ENCODE peak calls at places on chromosomes 5 and 9, in seven cellular contexts. Y is stimulated activated CD4-positive, alpha-beta T cell treated with anti-CD3 and anti-CD28 coated beads, Interleukin-4, amount 100 ng/mL, for 4 hours; Z is AG08395; K is epithelial cell of esophagus; G is WTC11; C is activated CD4-positive, alpha-beta memory T cell treated with anti-CD3 and anti-CD28 coated beads for 36 hours; L is activated CD8-positive, alpha-beta memory T cell treated with anti-CD3 and anti-CD28 coated beads for 4 hours. Q is an unnamed sample.

GRCh38 chr5:56190500-56190899 is 42.6 kb downstream of the ANKRD55 start:
- DNase-seq in Y (peak), Z (peak), K (peak), G (no peak), C (peak), L (no peak), Q (no peak)

GRCh38 chr5:84729326-84729725 is 344.6 kb upstream of the EDIL3 start:
- DNase-seq in Y (no peak), Z (no peak), K (peak), G (no peak), C (no peak), L (no peak), Q (no peak)

GRCh38 chr5:139204196-139204595 is 6.0 kb upstream of the SIL1 start:
- DNase-seq in Y (no peak), Z (no peak), K (no peak), G (no peak), C (no peak), L (no peak), Q (no peak)

GRCh38 chr9:68690088-68690487 is 15.0 kb upstream of the PIP5K1B start:
- DNase-seq in Y (no peak), Z (no peak), K (no peak), G (peak), C (no peak), L (no peak), Q (no peak)

GRCh38 chr9:134226221-134226930 is 62.0 kb upstream of the RNU6ATAC start:
- DNase-seq in Y (no peak), Z (peak), K (no peak), G (no peak), C (no peak), L (no peak), Q (no peak)

GRCh38 chr9:131422241-131422792 is 28.4 kb downstream of the PRRC2B start:
- DNase-seq in Y (no peak), Z (no peak), K (peak), G (no peak), C (no peak), L (no peak), Q (no peak)

GRCh38 chr5:158234323-158235158 is 375.6 kb upstream of the CLINT1 start:
- DNase-seq in Y (no peak), Z (peak), K (no peak), G (no peak), C (no peak), L (no peak), Q (no peak)

GRCh38 chr9:95462419-95463121 is 54.2 kb downstream of the PTCH1 start:
- DNase-seq in Y (peak), Z (peak), K (peak), G (peak), C (peak), L (peak), Q (no peak)

GRCh38 chr9:7510209-7510608 is 289.4 kb downstream of the DMAC1 start:
- DNase-seq in Y (no peak), Z (no peak), K (no peak), G (no peak), C (no peak), L (no peak), Q (no peak)

GRCh38 chr9:33858346-33858869 is 41.4 kb downstream of the UBE2R2 start:
- DNase-seq in Y (no peak), Z (no peak), K (no peak), G (no peak), C (no peak), L (no peak), Q (no peak)

GRCh38 chr9:130171226-130172148 is 717 bp upstream of the NCS1 start:
- DNase-seq in Y (peak), Z (no peak), K (no peak), G (peak), C (no peak), L (no peak), Q (no peak)

GRCh38 chr5:89241186-89241585 is 358.2 kb upstream of the MEF2C start:
- DNase-seq in Y (no peak), Z (peak), K (no peak), G (no peak), C (no peak), L (no peak), Q (no peak)

GRCh38 chr5:138033275-138033808 is 463 bp upstream of the FAM13B start:
- DNase-seq in Y (no peak), Z (no peak), K (no peak), G (no peak), C (no peak), L (no peak), Q (no peak)

GRCh38 chr9:80061940-80062339 is 490.2 kb downstream of the TLE4 start:
- DNase-seq in Y (no peak), Z (peak), K (peak), G (no peak), C (no peak), L (no peak), Q (no peak)

GRCh38 chr5:56815657-56816545 is 552 bp downstream of the MAP3K1 start:
- DNase-seq in Y (peak), Z (peak), K (peak), G (peak), C (peak), L (no peak), Q (no peak)

GRCh38 chr5:317086-317811 is 4.3 kb upstream of the AHRR start:
- DNase-seq in Y (peak), Z (peak), K (peak), G (peak), C (peak), L (peak), Q (peak)

GRCh38 chr5:82562696-82563240 is 284.6 kb upstream of the RPS23 start:
- DNase-seq in Y (no peak), Z (no peak), K (peak), G (no peak), C (no peak), L (no peak), Q (no peak)

GRCh38 chr5:180670586-180671359 is 21.4 kb upstream of the FLT4 start:
- DNase-seq in Y (peak), Z (no peak), K (peak), G (peak), C (peak), L (peak), Q (peak)

GRCh38 chr5:76765249-76765648 is 49.3 kb downstream of the F2R start:
- DNase-seq in Y (no peak), Z (no peak), K (no peak), G (no peak), C (no peak), L (no peak), Q (no peak)

GRCh38 chr9:36729902-36730301 is 157.2 kb downstream of the MELK start:
- DNase-seq in Y (no peak), Z (no peak), K (peak), G (no peak), C (no peak), L (no peak), Q (no peak)

GRCh38 chr9:12916037-12916436 is 141.2 kb downstream of the LURAP1L start:
- DNase-seq in Y (no peak), Z (peak), K (no peak), G (no peak), C (no peak), L (no peak), Q (peak)

GRCh38 chr5:143428738-143429420 is 25.4 kb upstream of the NR3C1 start:
- DNase-seq in Y (no peak), Z (no peak), K (peak), G (no peak), C (no peak), L (no peak), Q (no peak)

GRCh38 chr5:180289433-180289832 is 2.5 kb downstream of the MAPK9 start:
- DNase-seq in Y (no peak), Z (no peak), K (peak), G (no peak), C (no peak), L (no peak), Q (no peak)

GRCh38 chr9:115596743-115597080 is 478.8 kb upstream of the TNC start:
- DNase-seq in Y (no peak), Z (peak), K (no peak), G (no peak), C (no peak), L (no peak), Q (no peak)

GRCh38 chr5:163727028-163727427 is 221.6 kb downstream of the MAT2B start:
- DNase-seq in Y (no peak), Z (no peak), K (no peak), G (no peak), C (no peak), L (no peak), Q (no peak)

GRCh38 chr5:133819977-133820471 is 148.4 kb downstream of the C5orf15 start:
- DNase-seq in Y (no peak), Z (no peak), K (no peak), G (no peak), C (no peak), L (no peak), Q (no peak)

GRCh38 chr9:6564370-6564769 is 81.2 kb downstream of the GLDC start:
- DNase-seq in Y (no peak), Z (no peak), K (no peak), G (no peak), C (no peak), L (no peak), Q (no peak)

GRCh38 chr9:122897969-122898368 is 7.2 kb downstream of the RC3H2 start:
- DNase-seq in Y (no peak), Z (no peak), K (peak), G (no peak), C (no peak), L (no peak), Q (no peak)

GRCh38 chr9:6630502-6631206 is 14.9 kb downstream of the GLDC start:
- DNase-seq in Y (no peak), Z (no peak), K (no peak), G (no peak), C (peak), L (no peak), Q (no peak)

GRCh38 chr5:67976812-67977455 is 238.6 kb upstream of the PIK3R1 start:
- DNase-seq in Y (no peak), Z (no peak), K (no peak), G (no peak), C (no peak), L (no peak), Q (no peak)

GRCh38 chr9:81682797-81683196 is 6.5 kb downstream of the TLE1 start:
- DNase-seq in Y (no peak), Z (no peak), K (peak), G (no peak), C (no peak), L (no peak), Q (no peak)

GRCh38 chr9:71928806-71929205 is 17.4 kb downstream of the C9orf85 start:
- DNase-seq in Y (no peak), Z (peak), K (peak), G (no peak), C (no peak), L (no peak), Q (no peak)

GRCh38 chr9:123410281-123410910 is 54.4 kb downstream of the CRB2 start:
- DNase-seq in Y (no peak), Z (no peak), K (no peak), G (no peak), C (no peak), L (no peak), Q (no peak)

GRCh38 chr5:150665044-150665443 is 4.0 kb downstream of the MYOZ3 start:
- DNase-seq in Y (no peak), Z (no peak), K (peak), G (no peak), C (no peak), L (no peak), Q (no peak)

Q was measured in HCT116.